ENCODE peak calls at places on chromosomes 16 and 17, in nine cellular contexts. W is neural progenitor cell, A is stomach, I is GM23338, K is body of pancreas, T is AG04450, C is cardiac fibroblast, B is epithelial cell of esophagus, R is lower leg skin. E is an unnamed sample.
A peak's percentile ranks its signal among the peaks of the same experiment; 100 is the strongest.

GRCh38 chr17:62732125-62732524 is 76.0 kb downstream of the MARCHF10 start:
- DNase-seq in W (no peak), A (no peak), I (no peak), K (no peak), T (no peak), C (no peak), B (peak; percentile 91), R (no peak), E (no peak)

GRCh38 chr17:6632530-6632929 is 8.0 kb downstream of the KIAA0753 start:
- DNase-seq in W (no peak), A (no peak), I (no peak), K (no peak), T (no peak), C (no peak), B (no peak), R (no peak), E (no peak)

GRCh38 chr16:51465026-51465425 is 314.0 kb upstream of the SALL1 start:
- DNase-seq in W (no peak), A (no peak), I (no peak), K (no peak), T (no peak), C (peak; percentile 53), B (no peak), R (no peak), E (no peak)

GRCh38 chr17:29722411-29723198 is 99.9 kb upstream of the CORO6 start:
- DNase-seq in W (no peak), A (no peak), I (no peak), K (peak; percentile 82), T (peak; percentile 53), C (peak; percentile 95), B (peak; percentile 51), R (peak; percentile 72), E (no peak)

GRCh38 chr17:35164716-35165115 is 17.1 kb downstream of the UNC45B start:
- DNase-seq in W (no peak), A (no peak), I (no peak), K (no peak), T (no peak), C (no peak), B (no peak), R (no peak), E (no peak)

GRCh38 chr17:45828171-45829133 is 16.2 kb upstream of the SPPL2C start:
- DNase-seq in W (no peak), A (no peak), I (no peak), K (no peak), T (no peak), C (no peak), B (peak; percentile 9), R (no peak), E (no peak)

GRCh38 chr17:8598913-8599312 is 31.6 kb downstream of the MYH10 start:
- DNase-seq in W (no peak), A (no peak), I (no peak), K (no peak), T (no peak), C (no peak), B (no peak), R (no peak), E (no peak)

GRCh38 chr17:50787106-50787505 is 19.8 kb upstream of the ANKRD40CL start:
- DNase-seq in W (no peak), A (no peak), I (no peak), K (no peak), T (no peak), C (no peak), B (peak; percentile 86), R (no peak), E (no peak)

GRCh38 chr17:1264196-1264595 is 6.0 kb upstream of the BHLHA9 start:
- DNase-seq in W (peak; percentile 54), A (no peak), I (no peak), K (no peak), T (no peak), C (no peak), B (no peak), R (no peak), E (no peak)

GRCh38 chr17:33687831-33688230 is 394.7 kb upstream of the ASIC2 start:
- DNase-seq in W (no peak), A (no peak), I (no peak), K (no peak), T (no peak), C (no peak), B (no peak), R (no peak), E (no peak)

GRCh38 chr17:33680479-33680878 is 387.4 kb upstream of the ASIC2 start:
- DNase-seq in W (no peak), A (no peak), I (no peak), K (no peak), T (no peak), C (no peak), B (no peak), R (no peak), E (no peak)

GRCh38 chr17:33684714-33685113 is 391.6 kb upstream of the ASIC2 start:
- DNase-seq in W (no peak), A (no peak), I (no peak), K (no peak), T (no peak), C (no peak), B (no peak), R (no peak), E (no peak)

GRCh38 chr17:33686171-33686570 is 393.1 kb upstream of the ASIC2 start:
- DNase-seq in W (no peak), A (no peak), I (peak; percentile 50), K (no peak), T (no peak), C (no peak), B (no peak), R (no peak), E (no peak)

DNA sequence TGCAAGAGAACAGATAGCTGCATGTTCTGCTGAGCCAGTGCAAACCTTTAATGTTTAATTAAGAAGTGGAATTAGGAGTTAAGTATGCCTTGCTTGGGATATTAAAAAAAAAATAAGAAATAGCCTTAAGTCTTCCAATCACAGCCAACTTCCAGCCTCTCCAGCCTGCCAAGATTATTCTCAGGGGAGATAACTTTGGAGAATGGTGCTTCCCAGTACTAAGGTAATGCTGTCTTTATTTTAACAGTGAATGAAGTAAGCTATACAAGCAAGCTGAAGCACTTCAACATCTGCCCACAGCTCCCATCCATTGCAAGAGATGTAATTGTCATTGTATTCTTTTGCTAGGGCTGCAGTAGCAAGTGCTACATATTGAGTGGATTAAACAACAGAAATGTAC is 389.5 kb upstream of the ASIC2 start:
- DNase-seq in W (no peak), A (no peak), I (no peak), K (no peak), T (no peak), C (no peak), B (no peak), R (no peak), E (no peak)
- H3K4me3 ChIP-seq in W (no peak overlapping the region), A (no peak overlapping the region), I (no peak overlapping the region), K (no peak overlapping the region), T (no peak overlapping the region), C (no peak overlapping the region), B (no peak overlapping the region), R (no peak overlapping the region), E (no peak overlapping the region)

GRCh38 chr17:13003454-13003851 is 14.4 kb downstream of the ELAC2 start:
- DNase-seq in W (no peak), A (no peak), I (no peak), K (no peak), T (no peak), C (no peak), B (no peak), R (no peak), E (no peak)
- TF ChIP-seq CTCF in W (no peak), A (no peak), I (no peak), K (no peak), T (no peak), C (no peak), B (no peak), R (no peak), E (no peak)

GRCh38 chr16:1152123-1152638 is 725 bp upstream of the CACNA1H start:
- DNase-seq in W (peak; percentile 78), A (no peak), I (peak; percentile 67), K (no peak), T (no peak), C (no peak), B (no peak), R (no peak), E (no peak)
- H3K4me3 ChIP-seq in W (peak overlapping the region; percentile 68), A (peak overlapping the region; percentile 48), I (peak overlapping the region; percentile 63), K (no peak overlapping the region), T (no peak overlapping the region), C (peak overlapping the region; percentile 7), B (no peak overlapping the region), R (no peak overlapping the region), E (no peak overlapping the region)

GRCh38 chr16:59111280-59111679 is 377.2 kb upstream of the GOT2 start:
- DNase-seq in W (peak; percentile 14), A (no peak), I (no peak), K (no peak), T (no peak), C (no peak), B (no peak), R (no peak), E (no peak)

GRCh38 chr16:59113009-59113408 is 378.9 kb upstream of the GOT2 start:
- DNase-seq in W (no peak), A (no peak), I (no peak), K (no peak), T (no peak), C (no peak), B (no peak), R (no peak), E (no peak)

DNA sequence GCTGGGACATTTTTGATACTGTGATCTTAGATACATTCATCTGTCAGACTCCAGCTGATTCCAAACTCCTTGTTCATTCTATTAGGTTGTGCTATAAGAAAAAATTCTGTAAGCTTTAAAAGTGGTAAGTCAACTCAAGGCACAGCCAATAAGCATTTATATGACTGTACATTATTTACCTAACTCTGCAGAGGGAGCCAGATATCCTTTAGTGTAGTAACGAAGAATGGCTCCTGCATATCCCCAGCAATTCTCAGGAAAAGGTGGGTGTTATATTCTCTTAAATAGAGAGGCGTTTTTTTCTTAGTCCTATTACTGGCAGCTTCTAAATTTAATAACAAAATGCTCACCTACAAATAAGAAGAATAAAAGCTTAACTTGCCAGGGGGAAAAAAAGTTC is 374.3 kb upstream of the GOT2 start:
- DNase-seq in W (no peak), A (no peak), I (no peak), K (no peak), T (no peak), C (no peak), B (no peak), R (no peak), E (no peak)
- TF ChIP-seq CTCF in W (no peak), A (no peak), I (peak; percentile 26), K (no peak), T (no peak), C (no peak), B (no peak), R (no peak), E (no peak)

E was measured in astrocyte of the cerebellum.